ENCODE peak calls at places on chromosome 6, in four cellular contexts. One of them, this sample, is unnamed.

GRCh38 chr6:24356310-24357035 is 1.4 kb downstream of the DCDC2 start:
- DNase-seq in iPS-NIHi11: no peak
- DNase-seq in HL-60: no peak
- DNase-seq in nephron progenitor cell: no peak
- DNase-seq in this sample: no peak

GRCh38 chr6:14520029-14520428 is 402.5 kb downstream of the CD83 start:
- DNase-seq in iPS-NIHi11: no peak
- DNase-seq in nephron progenitor cell: no peak
- DNase-seq in HL-60: no peak
- DNase-seq in this sample: peak; percentile 83

GRCh38 chr6:32852018-32852843 is 1.3 kb downstream of the TAP1 start:
- DNase-seq in nephron progenitor cell: no peak
- DNase-seq in iPS-NIHi11: no peak
- DNase-seq in HL-60: no peak
- DNase-seq in this sample: peak; percentile 61

GRCh38 chr6:5151955-5152401 is 66.8 kb downstream of the PPP1R3G start:
- DNase-seq in HL-60: no peak
- DNase-seq in iPS-NIHi11: no peak
- DNase-seq in nephron progenitor cell: no peak
- DNase-seq in this sample: peak; percentile 82

GRCh38 chr6:56620229-56620868 is 22.3 kb downstream of the DST start:
- DNase-seq in HL-60: no peak
- DNase-seq in iPS-NIHi11: no peak
- DNase-seq in nephron progenitor cell: no peak
- DNase-seq in this sample: no peak

GRCh38 chr6:7628479-7628878 is 38.5 kb downstream of the SNRNP48 start:
- DNase-seq in HL-60: no peak
- DNase-seq in nephron progenitor cell: no peak
- DNase-seq in iPS-NIHi11: no peak
- DNase-seq in this sample: peak; percentile 44

GRCh38 chr6:42532038-42532669 is 31.7 kb upstream of the UBR2 start:
- DNase-seq in nephron progenitor cell: peak; percentile 27
- DNase-seq in iPS-NIHi11: peak; percentile 70
- DNase-seq in HL-60: peak; percentile 61
- DNase-seq in this sample: peak; percentile 78

GRCh38 chr6:151240861-151241642 is 1.3 kb downstream of the AKAP12 start:
- DNase-seq in HL-60: no peak
- DNase-seq in iPS-NIHi11: peak; percentile 49
- DNase-seq in nephron progenitor cell: peak; percentile 65
- DNase-seq in this sample: peak; percentile 79

GRCh38 chr6:109449789-109450673 is 5.5 kb downstream of the MICAL1 start:
- DNase-seq in HL-60: no peak
- DNase-seq in nephron progenitor cell: no peak
- DNase-seq in iPS-NIHi11: no peak
- DNase-seq in this sample: no peak

GRCh38 chr6:168099201-168100010 is 20.4 kb upstream of the FRMD1 start:
- DNase-seq in nephron progenitor cell: peak; percentile 43
- DNase-seq in iPS-NIHi11: peak; percentile 60
- DNase-seq in HL-60: no peak
- DNase-seq in this sample: no peak

GRCh38 chr6:7053125-7053784 is 54.5 kb upstream of the RREB1 start:
- DNase-seq in nephron progenitor cell: no peak
- DNase-seq in HL-60: peak; percentile 41
- DNase-seq in iPS-NIHi11: no peak
- DNase-seq in this sample: no peak

GRCh38 chr6:141498980-141499379 is 633.7 kb upstream of the GJE1 start:
- DNase-seq in nephron progenitor cell: no peak
- DNase-seq in iPS-NIHi11: no peak
- DNase-seq in HL-60: no peak
- DNase-seq in this sample: no peak

This sample was measured in M059J.